ENCODE peak calls at places on chromosomes 6 and 20, in six cellular contexts. One of them, this sample, is unnamed.
A peak's percentile ranks its signal among the peaks of the same experiment; 100 is the strongest.

GRCh38 chr6:912871-913663 is 220.1 kb upstream of the EXOC2 start:
- DNase-seq in fibroblast of lung: no peak
- DNase-seq in K562: peak; percentile 16
- DNase-seq in GM12865: peak; percentile 12
- DNase-seq in stomach: peak; percentile 58
- DNase-seq in neural crest cell: no peak
- DNase-seq in this sample: peak; percentile 44

GRCh38 chr6:163263196-163263595 is 151.3 kb upstream of the QKI start:
- DNase-seq in fibroblast of lung: peak; percentile 52
- DNase-seq in K562: peak; percentile 13
- DNase-seq in GM12865: no peak
- DNase-seq in stomach: peak; percentile 57
- DNase-seq in neural crest cell: no peak
- DNase-seq in this sample: no peak

GRCh38 chr6:11609324-11610071 is 71.9 kb downstream of the TMEM170B start:
- DNase-seq in fibroblast of lung: peak; percentile 98
- DNase-seq in K562: no peak
- DNase-seq in GM12865: no peak
- DNase-seq in stomach: no peak
- DNase-seq in neural crest cell: no peak
- DNase-seq in this sample: no peak

GRCh38 chr6:151058021-151058733 is 181.6 kb upstream of the AKAP12 start:
- DNase-seq in fibroblast of lung: peak; percentile 27
- DNase-seq in K562: no peak
- DNase-seq in GM12865: no peak
- DNase-seq in stomach: no peak
- DNase-seq in neural crest cell: no peak
- DNase-seq in this sample: no peak

GRCh38 chr6:373773-374724 is 17.5 kb upstream of the IRF4 start:
- DNase-seq in fibroblast of lung: no peak
- DNase-seq in K562: no peak
- DNase-seq in GM12865: no peak
- DNase-seq in stomach: no peak
- DNase-seq in neural crest cell: no peak
- DNase-seq in this sample: no peak

GRCh38 chr6:50905297-50905696 is 86.6 kb downstream of the TFAP2B start:
- DNase-seq in fibroblast of lung: no peak
- DNase-seq in K562: no peak
- DNase-seq in GM12865: no peak
- DNase-seq in stomach: no peak
- DNase-seq in neural crest cell: no peak
- DNase-seq in this sample: no peak

GRCh38 chr20:58706150-58706892 is 13.7 kb downstream of the NPEPL1 start:
- DNase-seq in fibroblast of lung: no peak
- DNase-seq in K562: no peak
- DNase-seq in GM12865: no peak
- DNase-seq in stomach: no peak
- DNase-seq in neural crest cell: no peak
- DNase-seq in this sample: no peak

GRCh38 chr6:16244446-16244845 is 6.1 kb downstream of the GMPR start:
- DNase-seq in fibroblast of lung: no peak
- DNase-seq in K562: no peak
- DNase-seq in GM12865: no peak
- DNase-seq in stomach: peak; percentile 73
- DNase-seq in neural crest cell: no peak
- DNase-seq in this sample: no peak

GRCh38 chr6:34462561-34462971 is 3.3 kb upstream of the PACSIN1 start:
- DNase-seq in fibroblast of lung: no peak
- DNase-seq in K562: peak; percentile 83
- DNase-seq in GM12865: no peak
- DNase-seq in stomach: peak; percentile 50
- DNase-seq in neural crest cell: peak; percentile 10
- DNase-seq in this sample: peak; percentile 54

GRCh38 chr6:79170915-79171314 is 63.6 kb downstream of the HMGN3 start:
- DNase-seq in fibroblast of lung: peak; percentile 90
- DNase-seq in K562: no peak
- DNase-seq in GM12865: peak; percentile 1
- DNase-seq in stomach: no peak
- DNase-seq in neural crest cell: no peak
- DNase-seq in this sample: no peak

GRCh38 chr6:24738732-24739131 is 19.8 kb upstream of the C6orf62 start:
- DNase-seq in fibroblast of lung: no peak
- DNase-seq in K562: no peak
- DNase-seq in GM12865: peak; percentile 19
- DNase-seq in stomach: peak; percentile 41
- DNase-seq in neural crest cell: no peak
- DNase-seq in this sample: no peak

GRCh38 chr6:131636880-131637792 is at the start of gene ENPP3:
- DNase-seq in fibroblast of lung: no peak
- DNase-seq in K562: peak; percentile 47
- DNase-seq in GM12865: no peak
- DNase-seq in stomach: no peak
- DNase-seq in neural crest cell: no peak
- DNase-seq in this sample: no peak

GRCh38 chr20:17952692-17953684 is 15.6 kb downstream of the SNX5 start:
- DNase-seq in fibroblast of lung: no peak
- DNase-seq in K562: no peak
- DNase-seq in GM12865: no peak
- DNase-seq in stomach: no peak
- DNase-seq in neural crest cell: no peak
- DNase-seq in this sample: no peak

GRCh38 chr6:104505838-104506237 is 353.9 kb downstream of the HACE1 start:
- DNase-seq in fibroblast of lung: no peak
- DNase-seq in K562: no peak
- DNase-seq in GM12865: no peak
- DNase-seq in stomach: no peak
- DNase-seq in neural crest cell: no peak
- DNase-seq in this sample: no peak

GRCh38 chr20:60642048-60642447 is 610.0 kb upstream of the CDH4 start:
- DNase-seq in fibroblast of lung: peak; percentile 8
- DNase-seq in K562: no peak
- DNase-seq in GM12865: no peak
- DNase-seq in stomach: no peak
- DNase-seq in neural crest cell: no peak
- DNase-seq in this sample: no peak

GRCh38 chr6:11525468-11526155 is 11.9 kb upstream of the TMEM170B start:
- DNase-seq in fibroblast of lung: no peak
- DNase-seq in K562: no peak
- DNase-seq in GM12865: no peak
- DNase-seq in stomach: no peak
- DNase-seq in neural crest cell: no peak
- DNase-seq in this sample: no peak

GRCh38 chr6:29071831-29072723 is 15.0 kb downstream of the OR2B3 start:
- DNase-seq in fibroblast of lung: peak; percentile 0
- DNase-seq in K562: peak; percentile 74
- DNase-seq in GM12865: peak; percentile 48
- DNase-seq in stomach: no peak
- DNase-seq in neural crest cell: peak; percentile 11
- DNase-seq in this sample: peak; percentile 50
- TF ChIP-seq CTCF in fibroblast of lung: peak; percentile 34
- TF ChIP-seq CTCF in K562: peak; percentile 97
- TF ChIP-seq CTCF in GM12865: peak; percentile 65
- TF ChIP-seq CTCF in stomach: peak; percentile 24
- TF ChIP-seq CTCF in neural crest cell: peak; percentile 69
- TF ChIP-seq CTCF in this sample: peak; percentile 83

DNA sequence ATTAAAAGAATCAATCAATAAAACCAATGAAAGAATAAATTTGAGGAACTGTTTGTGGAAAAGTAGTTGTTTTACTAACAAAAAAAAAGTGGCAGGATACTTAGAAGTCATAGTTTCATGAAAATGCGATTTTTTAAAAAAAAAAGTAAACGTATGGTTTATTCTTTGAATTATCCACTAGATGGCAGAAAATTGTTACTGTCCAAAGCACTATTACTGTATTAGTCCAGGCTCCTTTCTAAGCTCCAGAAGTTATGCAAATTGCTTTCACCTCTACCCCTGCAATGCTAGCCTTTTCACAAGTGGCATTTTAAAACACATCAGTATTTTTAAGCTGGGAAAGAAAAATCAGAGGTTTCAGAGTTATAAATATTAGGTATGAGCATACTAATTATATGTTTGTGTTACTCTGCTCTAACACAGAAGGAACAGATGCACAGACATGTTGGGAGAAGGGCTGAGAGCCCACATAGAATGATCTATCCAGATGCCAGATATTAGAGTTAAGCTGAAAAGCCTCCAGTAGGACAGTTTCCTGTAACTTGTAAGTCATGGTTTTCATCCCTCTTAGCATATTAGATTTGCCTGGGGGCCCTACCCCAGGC is 63.9 kb downstream of the FHL5 start:
- DNase-seq in fibroblast of lung: peak; percentile 22
- DNase-seq in K562: peak; percentile 21
- DNase-seq in GM12865: peak; percentile 68
- DNase-seq in stomach: no peak
- DNase-seq in neural crest cell: no peak
- DNase-seq in this sample: no peak
- TF ChIP-seq CTCF in fibroblast of lung: peak; percentile 26
- TF ChIP-seq CTCF in K562: peak; percentile 64
- TF ChIP-seq CTCF in GM12865: peak; percentile 19
- TF ChIP-seq CTCF in stomach: no peak
- TF ChIP-seq CTCF in neural crest cell: peak; percentile 76
- TF ChIP-seq CTCF in this sample: peak; percentile 43

GRCh38 chr6:46130665-46131064 is 876 bp downstream of the ENPP4 start:
- DNase-seq in fibroblast of lung: no peak
- DNase-seq in K562: no peak
- DNase-seq in GM12865: peak; percentile 20
- DNase-seq in stomach: no peak
- DNase-seq in neural crest cell: no peak
- DNase-seq in this sample: no peak
- TF ChIP-seq CTCF in fibroblast of lung: no peak
- TF ChIP-seq CTCF in K562: no peak
- TF ChIP-seq CTCF in GM12865: no peak
- TF ChIP-seq CTCF in stomach: no peak
- TF ChIP-seq CTCF in neural crest cell: no peak
- TF ChIP-seq CTCF in this sample: no peak

GRCh38 chr20:52954849-52955248 is 17.3 kb upstream of the TSHZ2 start:
- DNase-seq in fibroblast of lung: no peak
- DNase-seq in K562: no peak
- DNase-seq in GM12865: no peak
- DNase-seq in stomach: no peak
- DNase-seq in neural crest cell: no peak
- DNase-seq in this sample: no peak

GRCh38 chr20:52962183-52962582 is 10.0 kb upstream of the TSHZ2 start:
- DNase-seq in fibroblast of lung: no peak
- DNase-seq in K562: no peak
- DNase-seq in GM12865: no peak
- DNase-seq in stomach: no peak
- DNase-seq in neural crest cell: no peak
- DNase-seq in this sample: no peak

GRCh38 chr20:52958206-52958605 is 14.0 kb upstream of the TSHZ2 start:
- DNase-seq in fibroblast of lung: no peak
- DNase-seq in K562: peak; percentile 12
- DNase-seq in GM12865: no peak
- DNase-seq in stomach: no peak
- DNase-seq in neural crest cell: no peak
- DNase-seq in this sample: no peak

DNA sequence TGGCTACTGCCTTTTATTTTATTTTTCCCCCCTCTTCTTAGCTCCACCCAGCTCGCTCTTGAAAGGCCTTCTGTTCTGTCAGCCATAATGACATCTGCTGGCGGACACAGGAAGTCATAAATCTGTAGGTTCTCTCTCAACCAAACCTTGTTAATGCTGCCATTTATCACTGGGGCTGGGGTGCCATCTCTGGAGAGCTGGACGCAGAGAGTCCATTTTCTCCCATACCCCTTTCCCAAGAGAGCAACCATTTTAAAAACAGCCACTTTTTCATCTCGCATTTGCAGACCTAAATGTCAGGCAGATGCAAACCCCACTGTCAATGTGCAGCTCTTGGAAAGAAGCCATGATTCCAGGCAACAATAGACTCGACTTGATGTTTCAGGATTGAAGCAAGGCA is 13.0 kb upstream of the TSHZ2 start:
- DNase-seq in fibroblast of lung: peak; percentile 46
- DNase-seq in K562: peak; percentile 47
- DNase-seq in GM12865: peak; percentile 13
- DNase-seq in stomach: no peak
- DNase-seq in neural crest cell: peak; percentile 15
- DNase-seq in this sample: no peak
- TF ChIP-seq CTCF in fibroblast of lung: peak; percentile 30
- TF ChIP-seq CTCF in K562: peak; percentile 33
- TF ChIP-seq CTCF in GM12865: no peak
- TF ChIP-seq CTCF in stomach: no peak
- TF ChIP-seq CTCF in neural crest cell: peak; percentile 41
- TF ChIP-seq CTCF in this sample: no peak

GRCh38 chr20:44702776-44703175 is 12.4 kb upstream of the CCN5 start:
- DNase-seq in fibroblast of lung: peak; percentile 94
- DNase-seq in K562: no peak
- DNase-seq in GM12865: peak; percentile 68
- DNase-seq in stomach: peak; percentile 88
- DNase-seq in neural crest cell: no peak
- DNase-seq in this sample: peak; percentile 73
- TF ChIP-seq CTCF in fibroblast of lung: no peak
- TF ChIP-seq CTCF in K562: no peak
- TF ChIP-seq CTCF in GM12865: no peak
- TF ChIP-seq CTCF in stomach: no peak
- TF ChIP-seq CTCF in neural crest cell: no peak
- TF ChIP-seq CTCF in this sample: no peak

DNA sequence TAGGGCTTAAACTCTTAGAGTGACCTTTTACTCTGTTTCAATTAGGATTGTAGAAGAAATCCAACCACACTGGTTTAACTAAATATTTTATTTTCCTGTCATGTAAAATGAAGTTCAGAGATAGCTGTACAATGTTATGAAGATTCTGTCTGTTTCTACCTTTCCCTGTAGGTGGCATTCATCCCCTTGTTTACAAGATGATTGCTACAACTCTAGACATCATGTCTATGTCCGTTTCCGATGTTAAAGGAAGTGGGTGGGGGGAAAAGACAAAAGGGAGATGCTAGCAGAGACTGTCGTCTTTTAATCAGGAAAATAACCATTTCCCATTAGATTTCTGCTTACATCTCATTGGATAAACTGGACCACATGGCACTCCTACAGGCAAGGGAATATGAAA is 30.9 kb upstream of the RIMS1 start:
- DNase-seq in fibroblast of lung: no peak
- DNase-seq in K562: no peak
- DNase-seq in GM12865: peak; percentile 48
- DNase-seq in stomach: no peak
- DNase-seq in neural crest cell: no peak
- DNase-seq in this sample: no peak
- TF ChIP-seq CTCF in fibroblast of lung: no peak
- TF ChIP-seq CTCF in K562: no peak
- TF ChIP-seq CTCF in GM12865: no peak
- TF ChIP-seq CTCF in stomach: no peak
- TF ChIP-seq CTCF in neural crest cell: no peak
- TF ChIP-seq CTCF in this sample: no peak

DNA sequence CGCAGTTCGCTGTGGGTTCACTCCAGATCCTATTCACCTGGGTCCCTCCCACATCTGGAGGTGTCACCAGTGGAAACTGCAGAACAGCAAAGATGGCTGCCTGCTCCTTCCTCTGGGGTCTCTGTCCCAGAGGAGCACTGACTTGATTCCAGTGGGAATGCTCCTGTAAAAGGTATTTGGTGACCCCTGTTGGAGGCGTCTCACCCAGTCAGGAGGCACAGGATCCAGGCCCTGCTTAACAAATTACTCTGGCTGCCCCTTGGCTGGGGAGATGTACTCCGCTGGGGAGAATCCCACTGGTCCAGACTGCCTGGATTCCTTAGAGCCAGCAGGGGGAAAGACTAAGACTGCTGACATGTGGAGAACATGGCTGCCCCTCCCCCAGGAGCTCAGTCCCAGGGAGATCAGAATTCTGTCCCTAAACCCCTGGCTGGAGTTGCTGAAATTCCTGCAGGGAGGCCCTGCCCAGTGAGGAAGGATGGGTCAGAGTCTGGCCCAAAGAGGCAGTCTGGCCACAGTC is 483.0 kb downstream of the CBLN4 start:
- DNase-seq in fibroblast of lung: no peak
- DNase-seq in K562: no peak
- DNase-seq in GM12865: no peak
- DNase-seq in stomach: no peak
- DNase-seq in neural crest cell: no peak
- DNase-seq in this sample: no peak
- TF ChIP-seq CTCF in fibroblast of lung: no peak
- TF ChIP-seq CTCF in K562: no peak
- TF ChIP-seq CTCF in GM12865: no peak
- TF ChIP-seq CTCF in stomach: no peak
- TF ChIP-seq CTCF in neural crest cell: no peak
- TF ChIP-seq CTCF in this sample: no peak

This sample was measured in glutamatergic neuron.